ENCODE peak calls at places on chromosomes 5 and 9, in four cellular contexts. One of them, this sample, is unnamed.
A peak's percentile ranks its signal among the peaks of the same experiment; 100 is the strongest.

GRCh38 chr5:68458416-68458815 is 242.9 kb downstream of the PIK3R1 start:
- DNase-seq in activated T-cell treated with anti-CD3 and anti-CD28 coated beads, Interleukin-2, amount 50 U/mL, for 48 hours: no peak
- DNase-seq in tibial nerve: no peak
- DNase-seq in astrocyte of the hippocampus: no peak
- DNase-seq in this sample: no peak

GRCh38 chr9:18743976-18744375 is 270.0 kb downstream of the ADAMTSL1 start:
- DNase-seq in activated T-cell treated with anti-CD3 and anti-CD28 coated beads, Interleukin-2, amount 50 U/mL, for 48 hours: no peak
- DNase-seq in tibial nerve: no peak
- DNase-seq in astrocyte of the hippocampus: peak; percentile 29
- DNase-seq in this sample: no peak

GRCh38 chr5:41978686-41979085 is 53.6 kb downstream of the FBXO4 start:
- DNase-seq in activated T-cell treated with anti-CD3 and anti-CD28 coated beads, Interleukin-2, amount 50 U/mL, for 48 hours: no peak
- DNase-seq in tibial nerve: no peak
- DNase-seq in astrocyte of the hippocampus: peak; percentile 1
- DNase-seq in this sample: no peak

GRCh38 chr9:38141751-38142150 is 72.7 kb upstream of the SHB start:
- DNase-seq in activated T-cell treated with anti-CD3 and anti-CD28 coated beads, Interleukin-2, amount 50 U/mL, for 48 hours: no peak
- DNase-seq in tibial nerve: no peak
- DNase-seq in astrocyte of the hippocampus: peak; percentile 65
- DNase-seq in this sample: no peak

GRCh38 chr5:34626036-34626435 is 30.1 kb upstream of the RAI14 start:
- DNase-seq in activated T-cell treated with anti-CD3 and anti-CD28 coated beads, Interleukin-2, amount 50 U/mL, for 48 hours: no peak
- DNase-seq in tibial nerve: no peak
- DNase-seq in astrocyte of the hippocampus: peak; percentile 77
- DNase-seq in this sample: no peak

GRCh38 chr5:37710965-37711364 is 128.9 kb downstream of the GDNF start:
- DNase-seq in activated T-cell treated with anti-CD3 and anti-CD28 coated beads, Interleukin-2, amount 50 U/mL, for 48 hours: no peak
- DNase-seq in tibial nerve: no peak
- DNase-seq in astrocyte of the hippocampus: peak; percentile 32
- DNase-seq in this sample: no peak

GRCh38 chr9:22976454-22976853 is 529.8 kb downstream of the DMRTA1 start:
- DNase-seq in activated T-cell treated with anti-CD3 and anti-CD28 coated beads, Interleukin-2, amount 50 U/mL, for 48 hours: no peak
- DNase-seq in tibial nerve: no peak
- DNase-seq in astrocyte of the hippocampus: no peak
- DNase-seq in this sample: no peak

GRCh38 chr9:79946718-79947117 is 375.0 kb downstream of the TLE4 start:
- DNase-seq in activated T-cell treated with anti-CD3 and anti-CD28 coated beads, Interleukin-2, amount 50 U/mL, for 48 hours: no peak
- DNase-seq in tibial nerve: peak; percentile 7
- DNase-seq in astrocyte of the hippocampus: peak; percentile 74
- DNase-seq in this sample: no peak

GRCh38 chr9:36092014-36092413 is 44.5 kb upstream of the GLIPR2 start:
- DNase-seq in activated T-cell treated with anti-CD3 and anti-CD28 coated beads, Interleukin-2, amount 50 U/mL, for 48 hours: no peak
- DNase-seq in tibial nerve: no peak
- DNase-seq in astrocyte of the hippocampus: no peak
- DNase-seq in this sample: no peak

GRCh38 chr5:82413302-82414042 is 135.3 kb upstream of the RPS23 start:
- DNase-seq in activated T-cell treated with anti-CD3 and anti-CD28 coated beads, Interleukin-2, amount 50 U/mL, for 48 hours: no peak
- DNase-seq in tibial nerve: no peak
- DNase-seq in astrocyte of the hippocampus: peak; percentile 89
- DNase-seq in this sample: no peak

GRCh38 chr5:142770650-142771609 is 753 bp downstream of the ARHGAP26 start:
- DNase-seq in activated T-cell treated with anti-CD3 and anti-CD28 coated beads, Interleukin-2, amount 50 U/mL, for 48 hours: peak; percentile 78
- DNase-seq in tibial nerve: peak; percentile 26
- DNase-seq in astrocyte of the hippocampus: peak; percentile 73
- DNase-seq in this sample: peak; percentile 55

GRCh38 chr5:115962239-115962564 is at the start of gene LVRN:
- DNase-seq in activated T-cell treated with anti-CD3 and anti-CD28 coated beads, Interleukin-2, amount 50 U/mL, for 48 hours: no peak
- DNase-seq in tibial nerve: no peak
- DNase-seq in astrocyte of the hippocampus: no peak
- DNase-seq in this sample: no peak

GRCh38 chr5:99005506-99005905 is 76.7 kb upstream of the CHD1 start:
- DNase-seq in activated T-cell treated with anti-CD3 and anti-CD28 coated beads, Interleukin-2, amount 50 U/mL, for 48 hours: no peak
- DNase-seq in tibial nerve: no peak
- DNase-seq in astrocyte of the hippocampus: no peak
- DNase-seq in this sample: no peak

GRCh38 chr5:178387856-178388190 is 155.2 kb upstream of the PHYKPL start:
- DNase-seq in activated T-cell treated with anti-CD3 and anti-CD28 coated beads, Interleukin-2, amount 50 U/mL, for 48 hours: no peak
- DNase-seq in tibial nerve: no peak
- DNase-seq in astrocyte of the hippocampus: no peak
- DNase-seq in this sample: no peak

GRCh38 chr9:4933861-4934260 is 51.2 kb upstream of the JAK2 start:
- DNase-seq in activated T-cell treated with anti-CD3 and anti-CD28 coated beads, Interleukin-2, amount 50 U/mL, for 48 hours: no peak
- DNase-seq in tibial nerve: no peak
- DNase-seq in astrocyte of the hippocampus: no peak
- DNase-seq in this sample: no peak

GRCh38 chr5:169300468-169301385 is at the start of gene SLIT3:
- DNase-seq in activated T-cell treated with anti-CD3 and anti-CD28 coated beads, Interleukin-2, amount 50 U/mL, for 48 hours: no peak
- DNase-seq in tibial nerve: peak; percentile 40
- DNase-seq in astrocyte of the hippocampus: peak; percentile 95
- DNase-seq in this sample: no peak